ENCODE peak calls at places on chromosomes 4 and X, in seven cellular contexts. I is occipital lobe; V is COR-L47; Z is activated T-helper 1 cell treated with anti-CD3 and anti-CD28 coated beads, Interleukin-12 subunit alpha, Interleukin-12 subunit beta, Interleukin-2, Interleukin-4 antibody, amounts not matched to agents 30 ng/mL and 10 ng/mL and 1 ng/mL, durations not matched to agents 14 hours and 24 hours and 36 hours; X is ascending aorta; N is hippocampal formation; F is anterior cingulate cortex. C is an unnamed sample.

GRCh38 chr4:32061916-32062315 is 1341.7 kb downstream of the PCDH7 start:
- DNase-seq in I (no peak), V (no peak), Z (no peak), X (no peak), N (no peak), F (no peak), C (no peak)

GRCh38 chr4:5018603-5019002 is 655 bp downstream of the CYTL1 start:
- DNase-seq in I (no peak), V (no peak), Z (no peak), X (no peak), N (no peak), F (no peak), C (no peak)

GRCh38 chr4:158860856-158861255 is 92.0 kb downstream of the FNIP2 start:
- DNase-seq in I (no peak), V (no peak), Z (no peak), X (no peak), N (no peak), F (no peak), C (no peak)

GRCh38 chr4:63717384-63717783 is 691.9 kb downstream of the TECRL start:
- DNase-seq in I (no peak), V (peak), Z (no peak), X (no peak), N (no peak), F (no peak), C (no peak)

GRCh38 chr4:186981161-186981560 is 257.5 kb upstream of the FAT1 start:
- DNase-seq in I (no peak), V (no peak), Z (no peak), X (no peak), N (no peak), F (no peak), C (no peak)

GRCh38 chrX:17500145-17500579 is 125.2 kb downstream of the NHS start:
- DNase-seq in I (no peak), V (no peak), Z (no peak), X (no peak), N (no peak), F (no peak), C (no peak)

GRCh38 chrX:151384807-151385206 is 12.2 kb upstream of the VMA21 start:
- DNase-seq in I (no peak), V (peak), Z (no peak), X (no peak), N (no peak), F (no peak), C (no peak)

GRCh38 chr4:21879187-21879586 is 69.4 kb downstream of the KCNIP4 start:
- DNase-seq in I (no peak), V (no peak), Z (no peak), X (no peak), N (no peak), F (no peak), C (no peak)

GRCh38 chr4:151340751-151341385 is 15.5 kb upstream of the SH3D19 start:
- DNase-seq in I (no peak), V (no peak), Z (no peak), X (no peak), N (no peak), F (no peak), C (no peak)

GRCh38 chr4:76987685-76988084 is 38.1 kb downstream of the SEPTIN11 start:
- DNase-seq in I (no peak), V (no peak), Z (no peak), X (no peak), N (no peak), F (no peak), C (no peak)

GRCh38 chr4:185697488-185697887 is 114.5 kb downstream of the SORBS2 start:
- DNase-seq in I (no peak), V (no peak), Z (no peak), X (no peak), N (no peak), F (no peak), C (no peak)

GRCh38 chr4:168585168-168586091 is 88.6 kb downstream of the PALLD start:
- DNase-seq in I (peak), V (peak), Z (no peak), X (peak), N (peak), F (peak), C (peak)

GRCh38 chrX:150768132-150768485 is 74.9 kb downstream of the MTMR1 start:
- DNase-seq in I (no peak), V (no peak), Z (no peak), X (no peak), N (no peak), F (no peak), C (no peak)

C was measured in posterior cingulate gyrus.